ENCODE peak calls at places on chromosomes 2 and 18, in four cellular contexts. P is OCI-M1, A is epithelial cell of prostate, D is testis. I is an unnamed sample.

GRCh38 chr2:181790716-181791649 is 100.5 kb upstream of the ITPRID2 start:
- DNase-seq in P (no peak), A (peak), D (no peak), I (peak)

GRCh38 chr2:229922449-229923386 is at the start of gene FBXO36:
- DNase-seq in P (peak), A (no peak), D (peak), I (no peak)

GRCh38 chr2:134936691-134937090 is 18.1 kb downstream of the CCNT2 start:
- DNase-seq in P (no peak), A (no peak), D (no peak), I (no peak)

GRCh38 chr2:172281648-172282576 is 145.5 kb upstream of the ITGA6 start:
- DNase-seq in P (no peak), A (no peak), D (no peak), I (no peak)

GRCh38 chr2:24855703-24856102 is 62.5 kb downstream of the CENPO start:
- DNase-seq in P (no peak), A (no peak), D (peak), I (no peak)

GRCh38 chr18:11104307-11104706 is 45.1 kb downstream of the PIEZO2 start:
- DNase-seq in P (no peak), A (no peak), D (no peak), I (no peak)

GRCh38 chr2:7785700-7786099 is 868.5 kb downstream of the RNF144A start:
- DNase-seq in P (no peak), A (no peak), D (no peak), I (no peak)

GRCh38 chr2:128322651-128323491 is 4.2 kb upstream of the HS6ST1 start:
- DNase-seq in P (no peak), A (no peak), D (peak), I (no peak)

GRCh38 chr2:146532748-146533147 is 1312.1 kb upstream of the ACVR2A start:
- DNase-seq in P (no peak), A (no peak), D (no peak), I (no peak)

GRCh38 chr2:242029422-242030225 is 160.1 kb downstream of the RTP5 start:
- DNase-seq in P (peak), A (no peak), D (no peak), I (no peak)

GRCh38 chr2:37782155-37782673 is 110.8 kb upstream of the CDC42EP3 start:
- DNase-seq in P (no peak), A (no peak), D (no peak), I (no peak)

I was measured in PC-9.